ENCODE peak calls at places on chromosomes 12 and 14, in nine cellular contexts. W, N, K, I, S, D, H, Q and V are unnamed samples.

GRCh38 chr12:98803468-98804209 is 158.5 kb downstream of the APAF1 start:
- DNase-seq in D (no peak), S (no peak), K (no peak), I (no peak), H (peak; percentile 12), W (peak; percentile 5), N (no peak), Q (no peak), V (no peak)

GRCh38 chr12:100688451-100688864 is 106.1 kb upstream of the ANO4 start:
- DNase-seq in I (no peak), Q (no peak), W (no peak), N (no peak), K (no peak), S (no peak), D (no peak), H (no peak), V (no peak)

GRCh38 chr12:21607701-21608100 is 3.1 kb upstream of the GYS2 start:
- DNase-seq in W (peak; percentile 33), I (no peak), D (no peak), K (no peak), Q (no peak), H (peak; percentile 61), S (peak; percentile 34), N (peak; percentile 52), V (no peak)

GRCh38 chr12:29334911-29335310 is 46.1 kb downstream of the ERGIC2 start:
- DNase-seq in I (no peak), S (no peak), W (peak; percentile 13), K (no peak), Q (no peak), H (no peak), N (no peak), D (no peak), V (no peak)

GRCh38 chr12:117377758-117378157 is 16.3 kb upstream of the NOS1 start:
- DNase-seq in D (no peak), W (no peak), N (peak; percentile 54), K (no peak), I (no peak), H (peak; percentile 42), S (no peak), Q (no peak), V (no peak)

GRCh38 chr12:121784460-121784859 is 9.0 kb downstream of the RHOF start:
- DNase-seq in K (no peak), S (no peak), H (peak; percentile 87), I (no peak), Q (no peak), N (no peak), W (peak; percentile 93), D (no peak), V (no peak)

GRCh38 chr12:83807906-83808305 is 1104.7 kb downstream of the SLC6A15 start:
- DNase-seq in H (no peak), I (no peak), D (no peak), W (no peak), Q (no peak), S (no peak), N (no peak), K (no peak), V (no peak)

GRCh38 chr14:21264025-21264801 is 5.0 kb downstream of the HNRNPC start:
- DNase-seq in I (no peak), W (peak; percentile 91), K (no peak), N (no peak), H (no peak), S (no peak), D (no peak), Q (no peak), V (no peak)

GRCh38 chr14:60250318-60251035 is 1.5 kb downstream of the PPM1A start:
- DNase-seq in S (peak; percentile 8), Q (no peak), I (no peak), H (peak; percentile 13), N (peak; percentile 54), D (no peak), W (peak; percentile 9), K (no peak), V (peak; percentile 51)

GRCh38 chr14:102344485-102344884 is 18.2 kb downstream of the CINP start:
- DNase-seq in W (no peak), S (no peak), Q (no peak), K (no peak), N (no peak), I (no peak), H (no peak), D (no peak), V (no peak)

GRCh38 chr14:78403278-78403815 is 233.2 kb downstream of the NRXN3 start:
- DNase-seq in W (no peak), K (no peak), Q (no peak), I (no peak), S (no peak), N (no peak), D (no peak), H (no peak), V (no peak)

GRCh38 chr14:64654931-64655330 is 49.3 kb upstream of the PLEKHG3 start:
- DNase-seq in D (no peak), I (no peak), Q (peak; percentile 55), N (no peak), W (no peak), S (no peak), K (no peak), H (no peak), V (peak; percentile 63)

GRCh38 chr12:23006413-23006812 is 381.4 kb downstream of the ETNK1 start:
- DNase-seq in N (no peak), W (no peak), Q (no peak), K (no peak), S (no peak), H (no peak), D (peak; percentile 42), I (no peak), V (no peak)

GRCh38 chr12:31585271-31585670 is 5.7 kb downstream of the DENND5B start:
- DNase-seq in K (no peak), I (no peak), S (no peak), D (no peak), H (peak; percentile 33), W (peak; percentile 63), Q (no peak), N (no peak), V (no peak)

GRCh38 chr14:91548145-91548544 is 38.0 kb upstream of the PPP4R3A start:
- DNase-seq in W (no peak), S (no peak), D (no peak), Q (no peak), N (no peak), H (no peak), I (no peak), K (no peak), V (no peak)

GRCh38 chr12:27644446-27644845 is 51.8 kb upstream of the REP15 start:
- DNase-seq in W (peak; percentile 60), I (no peak), H (no peak), K (no peak), N (no peak), Q (no peak), D (no peak), S (no peak), V (no peak)

DNA sequence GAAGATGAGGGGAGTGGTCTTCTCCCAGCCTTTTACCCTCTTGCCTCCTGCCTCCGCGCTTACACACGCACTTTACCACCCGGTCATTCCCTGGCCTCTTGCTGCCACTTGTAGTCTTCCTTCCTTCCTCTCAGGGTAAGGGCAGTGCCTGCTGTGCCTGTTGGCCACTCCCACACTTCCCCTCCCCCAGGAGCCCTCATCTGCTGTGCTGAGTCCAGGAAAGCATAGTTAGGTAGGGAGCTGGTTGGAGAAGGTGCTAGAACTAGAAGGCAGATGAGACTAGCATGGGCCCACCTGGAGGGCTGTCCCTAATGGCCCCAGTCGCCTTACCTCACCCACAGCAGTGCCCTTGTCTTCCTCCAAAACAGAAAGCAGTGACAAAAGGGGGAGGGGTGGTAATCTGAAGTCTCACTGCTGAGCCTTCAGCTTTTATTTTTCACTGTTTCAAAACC is 54.3 kb upstream of the SRSF5 start:
- DNase-seq in Q (peak; percentile 88), K (peak; percentile 79), W (no peak), D (no peak), N (no peak), I (no peak), H (no peak), S (no peak), V (peak; percentile 83)
- H3K4me1 ChIP-seq in Q (peaks cover 81% of the 10 kb centered on the region), K (no peaks in the 10 kb centered on the region), W (peaks cover 27% of the 10 kb centered on the region), D (peaks cover 15% of the 10 kb centered on the region), N (peaks cover 25% of the 10 kb centered on the region), I (peaks cover 20% of the 10 kb centered on the region), H (peaks cover 15% of the 10 kb centered on the region), S (peaks cover 33% of the 10 kb centered on the region), V (peaks cover 99% of the 10 kb centered on the region)

GRCh38 chr12:44748950-44749468 is 127.1 kb downstream of the NELL2 start:
- DNase-seq in Q (no peak), W (no peak), I (no peak), D (no peak), K (no peak), N (no peak), S (no peak), H (no peak), V (no peak)

GRCh38 chr12:44750468-44750867 is 125.6 kb downstream of the NELL2 start:
- DNase-seq in Q (no peak), W (no peak), H (no peak), D (no peak), S (no peak), I (no peak), N (no peak), K (no peak), V (no peak)

DNA sequence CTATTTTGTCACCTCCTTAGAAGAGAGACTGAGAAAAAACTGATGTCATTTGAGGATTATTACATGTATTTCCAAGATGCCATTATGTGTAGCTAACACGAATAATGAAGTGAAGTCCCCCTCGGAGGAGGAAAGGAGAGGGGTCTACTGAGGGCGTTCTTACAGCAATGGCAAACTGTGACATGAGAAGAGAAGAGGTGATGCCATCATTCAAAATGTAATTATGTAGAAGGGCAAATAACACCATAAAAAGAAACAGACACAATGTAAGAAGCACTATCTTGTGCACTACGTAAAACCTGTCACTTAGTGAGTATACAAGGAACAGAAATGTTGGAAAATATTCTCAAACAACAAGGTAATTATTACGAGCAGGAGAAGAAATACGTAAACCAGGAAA is 126.5 kb downstream of the NELL2 start:
- DNase-seq in N (no peak), W (no peak), H (no peak), D (no peak), Q (no peak), S (no peak), I (no peak), K (no peak), V (no peak)
- H3K4me1 ChIP-seq in N (peaks cover 56% of the 10 kb centered on the region), W (no peaks in the 10 kb centered on the region), H (no peaks in the 10 kb centered on the region), D (no peaks in the 10 kb centered on the region), Q (no peaks in the 10 kb centered on the region), S (no peaks in the 10 kb centered on the region), I (no peaks in the 10 kb centered on the region), K (no peaks in the 10 kb centered on the region), V (no peaks in the 10 kb centered on the region)

GRCh38 chr12:124776126-124776513 is 87.5 kb downstream of the SCARB1 start:
- DNase-seq in S (no peak), W (no peak), N (no peak), H (no peak), D (no peak), I (no peak), K (no peak), Q (no peak), V (no peak)
- H3K4me1 ChIP-seq in S (peaks cover 20% of the 10 kb centered on the region), W (peaks cover 12% of the 10 kb centered on the region), N (peaks cover 36% of the 10 kb centered on the region), H (peaks cover 41% of the 10 kb centered on the region), D (peaks cover 7% of the 10 kb centered on the region), I (peaks cover 28% of the 10 kb centered on the region), K (no peaks in the 10 kb centered on the region), Q (peaks cover 27% of the 10 kb centered on the region), V (peaks cover 78% of the 10 kb centered on the region)

GRCh38 chr14:51398898-51399297 is 158.9 kb downstream of the TMX1 start:
- DNase-seq in Q (no peak), S (no peak), I (no peak), W (peak; percentile 97), H (peak; percentile 91), N (no peak), K (peak; percentile 51), D (no peak), V (no peak)
- H3K4me1 ChIP-seq in Q (peaks cover 25% of the 10 kb centered on the region), S (no peaks in the 10 kb centered on the region), I (no peaks in the 10 kb centered on the region), W (peaks cover 27% of the 10 kb centered on the region), H (peaks cover 53% of the 10 kb centered on the region), N (no peaks in the 10 kb centered on the region), K (no peaks in the 10 kb centered on the region), D (peaks cover 17% of the 10 kb centered on the region), V (no peaks in the 10 kb centered on the region)

GRCh38 chr14:93090826-93091583 is 24.7 kb downstream of the ITPK1 start:
- DNase-seq in W (no peak), N (no peak), D (peak; percentile 73), H (no peak), I (no peak), Q (no peak), K (no peak), S (no peak), V (no peak)
- H3K4me1 ChIP-seq in W (peaks cover 3% of the 10 kb centered on the region), N (no peaks in the 10 kb centered on the region), D (peaks cover 9% of the 10 kb centered on the region), H (peaks cover 10% of the 10 kb centered on the region), I (no peaks in the 10 kb centered on the region), Q (peaks cover 14% of the 10 kb centered on the region), K (no peaks in the 10 kb centered on the region), S (no peaks in the 10 kb centered on the region), V (peaks cover 24% of the 10 kb centered on the region)